ENCODE peak calls at places on chromosomes 13 and 19, in six cellular contexts. M is fibroblast of lung, F is OCI-LY7, P is testis, B is dorsolateral prefrontal cortex, H is epithelial cell of prostate. I is an unnamed sample.

GRCh38 chr13:104773775-104774174 is 1707.6 kb upstream of the SLC10A2 start:
- DNase-seq in M (peak), F (peak), P (no peak), B (no peak), H (peak), I (no peak)

GRCh38 chr13:111043575-111043982 is 71.5 kb upstream of the ARHGEF7 start:
- DNase-seq in M (no peak), F (no peak), P (no peak), B (no peak), H (no peak), I (no peak)

GRCh38 chr13:112619730-112620639 is 32.0 kb upstream of the TUBGCP3 start:
- DNase-seq in M (peak), F (peak), P (peak), B (no peak), H (no peak), I (no peak)

GRCh38 chr19:39319098-39319891 is 1.4 kb downstream of the LRFN1 start:
- DNase-seq in M (no peak), F (no peak), P (no peak), B (no peak), H (no peak), I (no peak)

GRCh38 chr19:28239270-28239669 is 973.7 kb downstream of the UQCRFS1 start:
- DNase-seq in M (no peak), F (peak), P (peak), B (no peak), H (no peak), I (no peak)

GRCh38 chr19:52896431-52897148 is 845 bp downstream of the ZNF320 start:
- DNase-seq in M (peak), F (peak), P (peak), B (no peak), H (no peak), I (no peak)

GRCh38 chr13:28297341-28297740 is 159.0 kb downstream of the PAN3 start:
- DNase-seq in M (peak), F (no peak), P (no peak), B (no peak), H (no peak), I (no peak)

GRCh38 chr13:20716951-20717350 is 13.5 kb downstream of the IL17D start:
- DNase-seq in M (no peak), F (no peak), P (no peak), B (no peak), H (no peak), I (no peak)

GRCh38 chr13:110245421-110245899 is 61.5 kb downstream of the COL4A1 start:
- DNase-seq in M (peak), F (no peak), P (no peak), B (no peak), H (no peak), I (no peak)

GRCh38 chr13:93987458-93987857 is 492.0 kb downstream of the DCT start:
- DNase-seq in M (no peak), F (no peak), P (no peak), B (no peak), H (no peak), I (no peak)

GRCh38 chr19:35107541-35107939 is 8.1 kb upstream of the FXYD3 start:
- DNase-seq in M (peak), F (no peak), P (no peak), B (peak), H (peak), I (peak)

GRCh38 chr19:49597703-49597974 is 6.7 kb downstream of the PRR12 start:
- DNase-seq in M (no peak), F (no peak), P (no peak), B (no peak), H (no peak), I (no peak)

GRCh38 chr13:76383671-76384461 is 502.3 kb downstream of the KCTD12 start:
- DNase-seq in M (peak), F (no peak), P (peak), B (no peak), H (no peak), I (no peak)

GRCh38 chr13:77415253-77416127 is 88.6 kb upstream of the MYCBP2 start:
- DNase-seq in M (no peak), F (peak), P (no peak), B (no peak), H (no peak), I (no peak)

GRCh38 chr19:1875646-1876493 is 9.4 kb downstream of the ABHD17A start:
- DNase-seq in M (peak), F (peak), P (peak), B (peak), H (peak), I (peak)

GRCh38 chr13:109700176-109700575 is 86.2 kb downstream of the IRS2 start:
- DNase-seq in M (peak), F (no peak), P (peak), B (no peak), H (peak), I (peak)

GRCh38 chr19:48398329-48399235 is 5.1 kb downstream of the GRIN2D start:
- DNase-seq in M (peak), F (peak), P (peak), B (no peak), H (no peak), I (no peak)

GRCh38 chr13:109816979-109817275 is 30.5 kb upstream of the IRS2 start:
- DNase-seq in M (peak), F (no peak), P (no peak), B (no peak), H (no peak), I (no peak)

GRCh38 chr19:49403404-49404187 is 15.5 kb downstream of the KASH5 start:
- DNase-seq in M (peak), F (peak), P (no peak), B (no peak), H (no peak), I (no peak)

GRCh38 chr13:97114696-97115095 is 107.4 kb upstream of the MBNL2 start:
- DNase-seq in M (no peak), F (no peak), P (no peak), B (no peak), H (no peak), I (no peak)

GRCh38 chr13:42815686-42816085 is 34.3 kb downstream of the FAM216B start:
- DNase-seq in M (peak), F (no peak), P (no peak), B (no peak), H (no peak), I (no peak)

GRCh38 chr19:46435009-46435408 is 6.3 kb upstream of the PNMA8C start:
- DNase-seq in M (no peak), F (no peak), P (no peak), B (peak), H (no peak), I (peak)

GRCh38 chr13:77565635-77566034 is 30.1 kb downstream of the SCEL start:
- DNase-seq in M (peak), F (peak), P (no peak), B (no peak), H (no peak), I (no peak)

GRCh38 chr19:46745521-46746280 is at the start of gene FKRP:
- DNase-seq in M (no peak), F (peak), P (no peak), B (no peak), H (no peak), I (no peak)

GRCh38 chr13:48647625-48648024 is 6.1 kb upstream of the CYSLTR2 start:
- DNase-seq in M (no peak), F (peak), P (no peak), B (no peak), H (no peak), I (no peak)

GRCh38 chr13:111184685-111185401 is 69.7 kb downstream of the ARHGEF7 start:
- DNase-seq in M (no peak), F (peak), P (no peak), B (no peak), H (no peak), I (no peak)

GRCh38 chr19:2479556-2480194 is 3.7 kb downstream of the GADD45B start:
- DNase-seq in M (no peak), F (peak), P (no peak), B (no peak), H (no peak), I (no peak)

GRCh38 chr19:33125929-33126388 is 6.0 kb upstream of the WDR88 start:
- DNase-seq in M (peak), F (peak), P (peak), B (peak), H (no peak), I (peak)

GRCh38 chr13:95603887-95604533 is 40.5 kb downstream of the DZIP1 start:
- DNase-seq in M (peak), F (no peak), P (no peak), B (no peak), H (no peak), I (peak)

GRCh38 chr13:44302948-44303575 is 70.6 kb upstream of the SERP2 start:
- DNase-seq in M (peak), F (no peak), P (no peak), B (no peak), H (no peak), I (no peak)

GRCh38 chr19:1295169-1296012 is 9.7 kb downstream of the EFNA2 start:
- DNase-seq in M (no peak), F (peak), P (peak), B (no peak), H (no peak), I (no peak)

GRCh38 chr13:42883771-42884170 is 102.4 kb downstream of the FAM216B start:
- DNase-seq in M (peak), F (no peak), P (peak), B (no peak), H (no peak), I (no peak)

GRCh38 chr19:5609881-5610280 is 12.7 kb downstream of the SAFB2 start:
- DNase-seq in M (no peak), F (no peak), P (no peak), B (no peak), H (no peak), I (no peak)

GRCh38 chr13:23753523-23753922 is 135.7 kb downstream of the MIPEP start:
- DNase-seq in M (peak), F (no peak), P (no peak), B (no peak), H (no peak), I (no peak)

GRCh38 chr13:113325779-113326178 is 28.7 kb downstream of the LAMP1 start:
- DNase-seq in M (no peak), F (no peak), P (no peak), B (no peak), H (no peak), I (no peak)

GRCh38 chr19:46944918-46945628 is 74.6 kb upstream of the NPAS1 start:
- DNase-seq in M (peak), F (no peak), P (peak), B (peak), H (no peak), I (peak)

GRCh38 chr13:99733346-99733745 is 232.1 kb downstream of the TM9SF2 start:
- DNase-seq in M (no peak), F (no peak), P (no peak), B (no peak), H (no peak), I (no peak)

GRCh38 chr19:3969435-3970312 is 1.2 kb downstream of the DAPK3 start:
- DNase-seq in M (peak), F (no peak), P (no peak), B (no peak), H (peak), I (no peak)

GRCh38 chr19:48819366-48819816 is 8.6 kb upstream of the BCAT2 start:
- DNase-seq in M (peak), F (no peak), P (peak), B (no peak), H (peak), I (no peak)

GRCh38 chr13:98483636-98484288 is 93.1 kb downstream of the STK24 start:
- DNase-seq in M (peak), F (no peak), P (no peak), B (no peak), H (no peak), I (no peak)
- H3K27ac ChIP-seq in M (peak), F (no peak), P (no peak), B (peak), H (peak), I (no peak)

DNA sequence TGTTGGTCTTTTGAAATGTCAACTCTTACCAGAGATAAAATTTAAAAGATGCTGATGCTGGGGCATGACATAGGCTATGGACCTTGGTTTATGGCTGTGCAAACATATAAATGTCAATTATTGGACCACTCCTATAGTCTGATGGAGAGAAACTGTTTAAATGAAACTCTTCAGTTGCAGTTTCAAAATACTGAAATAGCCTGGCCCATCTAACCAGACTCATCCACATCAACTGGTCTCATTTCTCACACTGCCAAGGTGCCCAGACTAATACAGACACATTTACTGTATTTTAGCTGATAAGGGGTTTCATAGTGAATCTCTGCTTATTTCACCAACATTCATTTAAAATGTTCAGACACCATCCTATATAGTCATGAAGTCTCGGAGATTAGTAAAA is 19.9 kb downstream of the SERPINE3 start:
- DNase-seq in M (no peak), F (no peak), P (no peak), B (no peak), H (no peak), I (no peak)
- H3K27ac ChIP-seq in M (no peak), F (no peak), P (no peak), B (peak), H (no peak), I (no peak)

GRCh38 chr13:102960959-102961358 is 105.3 kb downstream of the SLC10A2 start:
- DNase-seq in M (no peak), F (no peak), P (no peak), B (no peak), H (no peak), I (no peak)
- H3K27ac ChIP-seq in M (no peak), F (no peak), P (no peak), B (no peak), H (no peak), I (no peak)

GRCh38 chr19:19110410-19111137 is 27.7 kb downstream of the TMEM161A start:
- DNase-seq in M (peak), F (no peak), P (no peak), B (no peak), H (no peak), I (no peak)

GRCh38 chr19:19113040-19113541 is 25.2 kb downstream of the TMEM161A start:
- DNase-seq in M (peak), F (peak), P (no peak), B (peak), H (no peak), I (no peak)

GRCh38 chr19:19109601-19110000 is 28.7 kb downstream of the TMEM161A start:
- DNase-seq in M (peak), F (no peak), P (no peak), B (no peak), H (no peak), I (no peak)

GRCh38 chr19:19111138-19111835 is 27.0 kb downstream of the TMEM161A start:
- DNase-seq in M (no peak), F (no peak), P (no peak), B (no peak), H (no peak), I (no peak)

GRCh38 chr19:19111967-19112580 is 26.2 kb downstream of the TMEM161A start:
- DNase-seq in M (no peak), F (no peak), P (no peak), B (no peak), H (no peak), I (no peak)
- H3K27ac ChIP-seq in M (no peak), F (no peak), P (no peak), B (no peak), H (no peak), I (no peak)

GRCh38 chr19:16572332-16573211 is at the start of gene SLC35E1:
- DNase-seq in M (peak), F (peak), P (peak), B (peak), H (peak), I (peak)
- H3K27ac ChIP-seq in M (peak), F (peak), P (peak), B (peak), H (peak), I (peak)

GRCh38 chr19:41802770-41803169 is 6.4 kb downstream of the CEACAM3 start:
- DNase-seq in M (no peak), F (peak), P (no peak), B (no peak), H (no peak), I (no peak)
- H3K27ac ChIP-seq in M (no peak), F (peak), P (no peak), B (no peak), H (peak), I (no peak)

GRCh38 chr19:19591133-19591825 is 27.2 kb downstream of the PBX4 start:
- DNase-seq in M (peak), F (no peak), P (no peak), B (no peak), H (peak), I (no peak)
- H3K27ac ChIP-seq in M (peak), F (no peak), P (no peak), B (no peak), H (peak), I (no peak)

GRCh38 chr13:32821149-32821688 is 195.0 kb upstream of the KL start:
- DNase-seq in M (no peak), F (no peak), P (no peak), B (no peak), H (no peak), I (no peak)
- H3K27ac ChIP-seq in M (no peak), F (no peak), P (no peak), B (no peak), H (no peak), I (no peak)

DNA sequence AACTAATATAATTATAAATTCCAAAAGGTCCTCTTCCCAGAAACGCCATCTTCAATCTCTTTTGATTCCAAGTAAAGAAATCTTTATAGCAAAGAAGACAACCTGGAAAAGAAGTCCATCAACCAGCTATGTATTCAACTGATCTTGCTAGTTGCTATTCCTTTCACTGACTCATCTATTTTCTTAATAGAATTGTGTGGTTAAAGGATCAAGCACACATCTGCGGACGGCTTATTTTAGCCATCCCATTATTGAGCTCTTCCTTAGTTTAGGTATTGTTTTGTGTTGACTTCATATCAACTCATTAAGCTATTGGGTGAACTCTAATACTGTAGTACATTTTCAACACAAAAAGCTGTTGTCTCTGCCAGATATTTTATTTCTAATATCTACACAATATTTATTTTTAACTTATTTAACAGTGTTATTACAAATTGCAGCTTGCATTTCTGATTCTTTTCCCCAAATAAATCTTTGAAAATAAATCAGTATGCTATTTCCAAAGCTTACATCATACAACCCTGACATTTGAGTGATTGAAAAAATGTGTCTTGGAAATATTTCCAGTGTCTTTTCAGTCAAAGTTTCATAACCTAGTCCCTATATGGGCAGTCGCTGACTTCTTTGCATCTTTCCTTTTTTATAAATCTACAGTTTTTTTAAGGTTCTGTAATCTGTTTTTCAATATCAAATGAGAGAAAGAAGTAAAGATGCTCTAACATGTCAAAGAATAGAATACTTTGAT is 158.8 kb upstream of the SPRY2 start:
- DNase-seq in M (no peak), F (no peak), P (no peak), B (no peak), H (no peak), I (no peak)
- H3K27ac ChIP-seq in M (no peak), F (no peak), P (no peak), B (no peak), H (no peak), I (no peak)